ENCODE peak calls at places on chromosome 21, in four cellular contexts. One of them, this sample, is unnamed.

GRCh38 chr21:32728455-32729237 is 833 bp upstream of the SYNJ1 start:
- DNase-seq in Ammon's horn: no peak
- DNase-seq in type B pancreatic cell: no peak
- DNase-seq in activated CD4-positive, CD25-positive, alpha-beta regulatory T cell: no peak
- DNase-seq in this sample: no peak

GRCh38 chr21:41370840-41371697 is 9.2 kb downstream of the MX2 start:
- DNase-seq in Ammon's horn: no peak
- DNase-seq in type B pancreatic cell: no peak
- DNase-seq in activated CD4-positive, CD25-positive, alpha-beta regulatory T cell: no peak
- DNase-seq in this sample: no peak

GRCh38 chr21:23695449-23695848 is 1911.8 kb downstream of the MRPL39 start:
- DNase-seq in Ammon's horn: no peak
- DNase-seq in type B pancreatic cell: no peak
- DNase-seq in activated CD4-positive, CD25-positive, alpha-beta regulatory T cell: no peak
- DNase-seq in this sample: no peak

GRCh38 chr21:37338671-37339526 is 27.7 kb upstream of the DYRK1A start:
- DNase-seq in Ammon's horn: peak; percentile 2
- DNase-seq in type B pancreatic cell: no peak
- DNase-seq in activated CD4-positive, CD25-positive, alpha-beta regulatory T cell: no peak
- DNase-seq in this sample: no peak

GRCh38 chr21:25324666-25325065 is 282.6 kb downstream of the MRPL39 start:
- DNase-seq in Ammon's horn: no peak
- DNase-seq in type B pancreatic cell: no peak
- DNase-seq in activated CD4-positive, CD25-positive, alpha-beta regulatory T cell: no peak
- DNase-seq in this sample: no peak

GRCh38 chr21:23452384-23453083 is 2154.7 kb downstream of the MRPL39 start:
- DNase-seq in Ammon's horn: no peak
- DNase-seq in type B pancreatic cell: no peak
- DNase-seq in activated CD4-positive, CD25-positive, alpha-beta regulatory T cell: no peak
- DNase-seq in this sample: no peak

GRCh38 chr21:42666023-42666747 is 12.8 kb downstream of the PDE9A start:
- DNase-seq in Ammon's horn: no peak
- DNase-seq in type B pancreatic cell: no peak
- DNase-seq in activated CD4-positive, CD25-positive, alpha-beta regulatory T cell: no peak
- DNase-seq in this sample: peak; percentile 50

GRCh38 chr21:35204850-35205564 is 155.9 kb upstream of the RUNX1 start:
- DNase-seq in Ammon's horn: peak; percentile 63
- DNase-seq in type B pancreatic cell: no peak
- DNase-seq in activated CD4-positive, CD25-positive, alpha-beta regulatory T cell: no peak
- DNase-seq in this sample: peak; percentile 60

GRCh38 chr21:38352536-38353219 is 95.9 kb downstream of the KCNJ15 start:
- DNase-seq in Ammon's horn: peak; percentile 36
- DNase-seq in type B pancreatic cell: no peak
- DNase-seq in activated CD4-positive, CD25-positive, alpha-beta regulatory T cell: no peak
- DNase-seq in this sample: peak; percentile 4

GRCh38 chr21:23101111-23101510 is 2102.9 kb downstream of the NCAM2 start:
- DNase-seq in Ammon's horn: no peak
- DNase-seq in type B pancreatic cell: no peak
- DNase-seq in activated CD4-positive, CD25-positive, alpha-beta regulatory T cell: no peak
- DNase-seq in this sample: no peak

This sample was measured in globus pallidus.